ENCODE peak calls at places on chromosomes 13 and 19, in nine cellular contexts. L, T, C, G, D, X, H, Y and A are unnamed samples.

GRCh38 chr19:53696951-53697350 is 65.2 kb downstream of the DPRX start:
- DNase-seq in D (peak), G (no peak), H (no peak), T (no peak), C (no peak), Y (no peak), L (no peak), X (no peak), A (no peak)

GRCh38 chr19:51394045-51394836 is 3.9 kb upstream of the C19orf84 start:
- DNase-seq in D (peak), G (peak), Y (peak), L (peak), C (peak), H (peak), X (peak), T (peak), A (peak)

GRCh38 chr13:46295531-46296464 is 84.1 kb downstream of the LRRC63 start:
- DNase-seq in G (no peak), T (peak), L (no peak), Y (no peak), H (no peak), D (no peak), X (peak), C (no peak), A (peak)

GRCh38 chr19:53088091-53088490 is 15.1 kb downstream of the ZNF160 start:
- DNase-seq in Y (no peak), X (no peak), L (no peak), G (no peak), T (no peak), H (no peak), C (no peak), D (no peak), A (no peak)

GRCh38 chr19:4206818-4207484 is 22.4 kb upstream of the EBI3 start:
- DNase-seq in X (no peak), T (peak), H (no peak), L (no peak), G (peak), Y (no peak), C (peak), D (peak), A (no peak)

GRCh38 chr13:78978381-78978998 is 319.5 kb upstream of the OBI1 start:
- DNase-seq in D (peak), Y (peak), C (peak), T (peak), L (peak), H (peak), X (peak), G (peak), A (peak)

GRCh38 chr19:38684078-38684861 is 36.8 kb downstream of the ACTN4 start:
- DNase-seq in L (no peak), T (peak), G (peak), D (no peak), C (peak), X (no peak), H (peak), Y (no peak), A (peak)

GRCh38 chr13:44578064-44578394 is 1.9 kb upstream of the TSC22D1 start:
- DNase-seq in G (peak), L (peak), C (no peak), T (peak), Y (no peak), X (no peak), D (peak), H (no peak), A (no peak)

GRCh38 chr13:77028202-77028601 is 1.2 kb upstream of the FBXL3 start:
- DNase-seq in T (peak), G (no peak), X (no peak), Y (no peak), H (no peak), L (no peak), C (no peak), D (no peak), A (no peak)

GRCh38 chr13:19791953-19792537 is 9.3 kb upstream of the PSPC1 start:
- DNase-seq in Y (no peak), C (no peak), D (peak), L (no peak), G (no peak), T (peak), H (no peak), X (no peak), A (no peak)

GRCh38 chr13:84994582-84994981 is 804.6 kb downstream of the SLITRK6 start:
- DNase-seq in L (peak), C (no peak), H (peak), G (peak), D (no peak), T (no peak), X (no peak), Y (peak), A (no peak)

GRCh38 chr13:20940083-20940482 is 37.5 kb upstream of the XPO4 start:
- DNase-seq in X (no peak), L (no peak), H (no peak), D (no peak), Y (peak), G (peak), T (no peak), C (no peak), A (no peak)

GRCh38 chr19:55464669-55465068 is at the start of gene C19orf85:
- DNase-seq in G (no peak), X (no peak), H (no peak), T (no peak), L (no peak), C (no peak), Y (no peak), D (no peak), A (no peak)

GRCh38 chr19:1864480-1865171 is 1.2 kb upstream of the KLF16 start:
- DNase-seq in T (peak), H (no peak), Y (peak), D (peak), X (no peak), L (peak), G (peak), C (no peak), A (peak)

GRCh38 chr13:100848304-100848703 is 173.7 kb upstream of the TMTC4 start:
- DNase-seq in Y (no peak), D (peak), T (no peak), G (no peak), H (no peak), X (no peak), L (no peak), C (no peak), A (no peak)

GRCh38 chr13:33207616-33207964 is 78.0 kb downstream of the STARD13 start:
- DNase-seq in H (no peak), T (no peak), G (no peak), X (no peak), C (no peak), Y (peak), L (no peak), D (no peak), A (no peak)

GRCh38 chr19:756232-756631 is 5.3 kb downstream of the MISP start:
- DNase-seq in T (peak), H (no peak), C (peak), D (peak), L (peak), Y (peak), X (no peak), G (peak), A (no peak)

GRCh38 chr19:55080915-55081772 is 5.5 kb downstream of the EPS8L1 start:
- DNase-seq in Y (peak), H (no peak), G (peak), X (peak), C (peak), L (peak), T (peak), D (peak), A (peak)

GRCh38 chr19:41218615-41219507 is at the start of gene AXL:
- DNase-seq in Y (peak), X (no peak), C (peak), G (peak), T (no peak), H (no peak), D (peak), L (peak), A (no peak)

GRCh38 chr13:39490136-39490535 is 112.9 kb downstream of the LHFPL6 start:
- DNase-seq in Y (no peak), D (peak), H (no peak), C (no peak), X (no peak), G (no peak), L (no peak), T (no peak), A (no peak)

GRCh38 chr13:32278456-32278855 is 36.7 kb downstream of the ZAR1L start:
- DNase-seq in T (no peak), Y (no peak), H (no peak), C (no peak), L (no peak), X (no peak), D (no peak), G (no peak), A (no peak)

GRCh38 chr13:33328691-33329090 is 43.1 kb upstream of the STARD13 start:
- DNase-seq in X (no peak), Y (no peak), C (no peak), G (no peak), D (no peak), T (no peak), H (no peak), L (peak), A (no peak)

GRCh38 chr19:3690551-3691371 is 9.5 kb downstream of the PIP5K1C start:
- DNase-seq in C (no peak), H (no peak), G (no peak), T (no peak), Y (no peak), X (no peak), L (no peak), D (no peak), A (no peak)

GRCh38 chr19:10601999-10602329 is 14.9 kb upstream of the AP1M2 start:
- DNase-seq in G (no peak), T (no peak), D (no peak), C (no peak), H (no peak), L (no peak), Y (no peak), X (no peak), A (no peak)

GRCh38 chr19:10603084-10603872 is 16.2 kb upstream of the AP1M2 start:
- DNase-seq in D (peak), C (no peak), H (no peak), G (no peak), T (peak), Y (no peak), X (peak), L (peak), A (peak)

GRCh38 chr19:10604460-10604980 is 17.4 kb upstream of the AP1M2 start:
- DNase-seq in G (no peak), D (no peak), C (no peak), T (peak), X (peak), L (peak), Y (no peak), H (no peak), A (peak)

GRCh38 chr19:10603873-10604459 is 16.9 kb upstream of the AP1M2 start:
- DNase-seq in D (no peak), T (no peak), G (no peak), Y (no peak), L (peak), H (no peak), C (no peak), X (peak), A (peak)

GRCh38 chr19:10602330-10603083 is 15.4 kb upstream of the AP1M2 start:
- DNase-seq in H (no peak), X (no peak), G (peak), Y (peak), C (peak), D (peak), L (peak), T (peak), A (peak)
- TF ChIP-seq REST in H (no peak), X (no peak), G (no peak), Y (no peak), C (no peak), D (no peak), L (no peak), T (no peak), A (no peak)

GRCh38 chr13:28964052-28964451 is 143.9 kb downstream of the MTUS2 start:
- DNase-seq in H (no peak), Y (no peak), G (no peak), L (no peak), D (no peak), T (no peak), X (no peak), C (no peak), A (no peak)
- TF ChIP-seq REST in H (no peak), Y (no peak), G (no peak), L (no peak), D (no peak), T (no peak), X (no peak), C (no peak), A (no peak)

DNA sequence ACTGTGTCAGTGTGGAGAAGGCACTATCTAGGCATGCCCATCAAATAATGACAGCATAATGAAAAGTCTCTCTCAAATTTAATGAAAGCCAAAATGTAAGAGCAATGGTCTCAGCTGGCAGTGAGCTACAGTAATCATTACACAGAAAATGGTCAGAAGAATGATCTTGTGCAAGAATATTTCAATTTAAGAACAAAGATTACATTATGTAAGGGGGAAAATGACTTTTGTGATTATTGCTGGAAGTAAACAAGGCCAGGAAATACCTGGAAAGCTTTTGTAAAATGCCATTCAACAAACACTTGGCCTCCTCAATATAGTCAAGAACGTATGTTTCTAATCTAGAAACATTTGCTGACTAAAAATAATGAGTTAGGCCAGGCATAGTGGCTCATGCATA is 89.1 kb downstream of the CAB39L start:
- DNase-seq in Y (peak), H (no peak), G (no peak), T (no peak), D (no peak), C (no peak), X (no peak), L (no peak), A (no peak)
- TF ChIP-seq REST in Y (no peak), H (no peak), G (no peak), T (no peak), D (no peak), C (no peak), X (no peak), L (no peak), A (no peak)

DNA sequence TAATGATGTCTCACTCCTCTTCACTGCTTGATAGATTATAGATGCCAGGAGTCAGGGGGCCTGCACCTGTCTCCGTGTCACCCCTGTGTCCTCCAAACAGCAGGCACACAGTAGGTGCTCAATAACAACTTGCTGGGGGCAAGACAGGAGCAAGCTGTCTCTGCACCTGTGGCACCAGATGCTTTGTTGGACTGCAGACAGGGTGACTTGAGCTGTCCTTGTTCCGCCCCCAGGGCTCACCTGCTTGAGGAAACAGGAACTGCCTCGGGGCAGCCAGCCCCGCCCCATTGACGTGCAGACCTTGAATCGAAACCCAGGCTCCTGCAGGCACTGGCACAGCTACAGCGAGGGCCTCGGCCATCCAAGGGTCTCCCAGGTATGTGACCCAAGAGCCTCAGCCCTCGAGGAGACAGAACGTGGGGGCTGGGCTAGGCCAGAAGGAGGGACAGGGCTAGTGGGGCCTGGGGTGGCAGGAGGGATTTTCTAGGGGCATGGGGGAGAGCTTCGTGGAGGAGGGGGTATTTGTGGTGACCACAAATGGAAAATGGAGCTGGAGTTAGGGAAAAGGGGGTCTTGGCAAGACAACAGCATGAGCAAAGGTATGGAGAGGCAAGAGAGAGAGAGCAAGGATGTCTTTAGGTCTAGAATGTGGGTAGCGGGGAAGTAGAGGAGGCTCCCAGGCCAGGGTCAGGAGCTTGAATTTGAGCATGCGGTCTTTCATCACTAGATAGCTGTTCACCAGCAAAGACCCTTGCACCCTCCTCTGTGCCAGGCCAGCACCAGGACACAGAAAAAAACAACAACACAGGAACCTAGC is at the start of gene HSH2D:
- DNase-seq in G (no peak), H (no peak), C (peak), Y (peak), T (no peak), D (peak), X (peak), L (no peak), A (peak)
- TF ChIP-seq REST in G (no peak), H (no peak), C (no peak), Y (no peak), T (no peak), D (no peak), X (no peak), L (no peak), A (peak)

DNA sequence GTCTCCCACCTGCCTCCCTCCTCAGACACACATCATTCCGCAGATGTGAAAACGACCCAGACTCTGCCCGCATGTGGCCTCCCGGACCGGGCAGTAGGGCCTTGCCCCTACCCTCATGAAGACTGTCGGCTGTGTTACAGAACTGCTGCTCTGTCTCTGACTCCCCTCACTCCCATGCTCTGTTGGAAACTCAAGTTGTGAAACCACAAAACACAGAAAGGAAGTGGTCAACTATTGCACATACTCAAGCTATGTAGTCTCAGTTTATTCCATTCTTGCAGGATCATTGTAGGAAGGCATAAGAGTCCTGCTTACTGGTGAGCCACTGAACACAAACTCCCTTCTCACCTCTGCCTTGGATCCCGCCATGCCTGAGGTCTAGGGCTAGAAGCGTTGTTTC is 129.6 kb downstream of the DLEU7 start:
- DNase-seq in L (no peak), D (no peak), X (peak), C (no peak), Y (no peak), G (no peak), H (no peak), T (no peak), A (peak)
- TF ChIP-seq REST in L (no peak), D (no peak), X (no peak), C (no peak), Y (no peak), G (no peak), H (no peak), T (no peak), A (peak)

GRCh38 chr19:17754634-17755532 is 3.6 kb downstream of the FCHO1 start:
- DNase-seq in T (no peak), G (peak), X (peak), D (no peak), L (no peak), H (no peak), Y (no peak), C (no peak), A (no peak)

GRCh38 chr19:17753976-17754375 is 2.7 kb downstream of the FCHO1 start:
- DNase-seq in Y (no peak), L (no peak), H (no peak), C (no peak), G (no peak), X (no peak), T (no peak), D (no peak), A (no peak)

GRCh38 chr19:17757125-17757524 is 5.8 kb downstream of the FCHO1 start:
- DNase-seq in Y (no peak), H (no peak), C (no peak), T (no peak), G (peak), D (no peak), L (peak), X (no peak), A (no peak)

GRCh38 chr19:17755533-17755885 is 4.2 kb downstream of the FCHO1 start:
- DNase-seq in G (no peak), D (no peak), T (no peak), H (no peak), X (no peak), C (no peak), Y (no peak), L (peak), A (no peak)

DNA sequence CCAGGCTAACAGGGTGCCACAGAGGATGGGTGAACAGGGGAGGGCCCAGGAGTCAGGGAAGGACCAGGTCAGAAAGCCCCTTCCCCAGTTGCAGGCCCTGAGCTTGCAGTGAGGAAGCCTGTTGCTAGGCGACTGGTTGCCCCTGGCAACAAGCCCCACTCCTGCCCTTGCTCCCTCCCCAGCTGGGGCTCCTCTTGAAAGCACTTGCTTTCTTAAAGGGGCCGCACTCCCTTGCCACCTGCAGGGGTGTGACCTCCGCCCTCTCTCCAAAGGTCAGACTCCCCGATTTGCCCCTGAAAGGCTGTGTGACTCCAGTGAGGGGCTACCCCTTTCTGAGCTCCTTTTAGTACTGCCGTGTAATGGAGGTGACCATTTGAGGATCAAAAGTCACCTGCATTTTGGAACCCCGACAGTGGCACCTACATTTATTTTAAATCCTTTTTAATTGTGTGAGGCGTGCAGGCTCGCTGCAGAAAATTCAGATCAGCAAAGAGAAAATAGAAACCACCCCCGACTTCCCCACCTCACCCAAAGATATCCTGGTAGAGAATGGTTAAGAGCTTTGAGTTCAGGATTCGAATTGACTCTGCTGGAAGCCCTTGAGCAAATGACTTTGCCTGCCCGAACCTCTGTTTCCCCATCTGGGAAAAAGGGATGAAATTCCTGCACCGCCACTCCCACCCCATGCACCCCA is 4.8 kb downstream of the FCHO1 start:
- DNase-seq in G (peak), T (peak), D (peak), Y (no peak), H (no peak), C (no peak), L (peak), X (peak), A (no peak)
- TF ChIP-seq REST in G (no peak), T (no peak), D (no peak), Y (no peak), H (no peak), C (no peak), L (no peak), X (no peak), A (no peak)